ENCODE peak calls at places on chromosomes 2 and 18, in eight cellular contexts. W is A172, K is occipital lobe, X is pons, O is head of caudate nucleus, G is posterior cingulate gyrus, P is transverse colon, M is Right ventricle myocardium superior. I is an unnamed sample.

GRCh38 chr2:85674417-85674816 is 6.4 kb upstream of the SFTPB start:
- DNase-seq in X (no peak), M (no peak), W (no peak), K (no peak), P (no peak), G (no peak), O (no peak), I (no peak)

GRCh38 chr18:415627-416612 is 84.6 kb downstream of the COLEC12 start:
- DNase-seq in X (no peak), O (no peak), W (peak), M (no peak), K (no peak), P (no peak), G (no peak), I (peak)

GRCh38 chr18:58004317-58004716 is 39.7 kb upstream of the NEDD4L start:
- DNase-seq in M (no peak), P (no peak), K (no peak), W (peak), G (no peak), X (no peak), O (no peak), I (peak)

GRCh38 chr18:60684843-60685513 is 312.4 kb upstream of the MC4R start:
- DNase-seq in G (no peak), W (peak), K (no peak), O (no peak), P (no peak), M (no peak), X (peak), I (no peak)

GRCh38 chr2:223976635-223977226 is 19.5 kb downstream of the MRPL44 start:
- DNase-seq in M (no peak), X (no peak), W (peak), K (no peak), G (no peak), P (no peak), O (no peak), I (no peak)

GRCh38 chr18:57004366-57005121 is 142.3 kb upstream of the BOD1L2 start:
- DNase-seq in W (peak), K (no peak), X (no peak), O (no peak), P (no peak), M (no peak), G (no peak), I (peak)

GRCh38 chr18:36760598-36760997 is 68.2 kb downstream of the TPGS2 start:
- DNase-seq in W (no peak), M (no peak), X (no peak), P (no peak), O (no peak), K (no peak), G (no peak), I (no peak)

GRCh38 chr2:226742346-226742745 is 57.3 kb downstream of the IRS1 start:
- DNase-seq in K (no peak), W (no peak), P (no peak), O (peak), G (peak), X (peak), M (peak), I (no peak)

GRCh38 chr2:238811293-238811692 is 36.6 kb upstream of the TWIST2 start:
- DNase-seq in G (no peak), P (no peak), X (no peak), W (no peak), K (no peak), M (no peak), O (no peak), I (no peak)

GRCh38 chr2:74548919-74549684 is 4.6 kb downstream of the LOXL3 start:
- DNase-seq in W (no peak), G (no peak), X (no peak), P (peak), O (no peak), M (peak), K (no peak), I (peak)

GRCh38 chr2:38465789-38466127 is 88.7 kb upstream of the ATL2 start:
- DNase-seq in M (no peak), X (no peak), O (peak), K (no peak), P (peak), G (no peak), W (peak), I (peak)

GRCh38 chr2:24008672-24009366 is 1.1 kb upstream of the MFSD2B start:
- DNase-seq in G (no peak), X (no peak), W (no peak), K (no peak), M (no peak), P (no peak), O (no peak), I (no peak)

GRCh38 chr2:5401258-5401657 is 290.9 kb upstream of the SOX11 start:
- DNase-seq in O (no peak), M (no peak), K (no peak), W (no peak), P (no peak), X (no peak), G (no peak), I (no peak)

I was measured in NCI-H226.